ENCODE peak calls at places on chromosomes 6 and 20, in four cellular contexts. Y is heart left ventricle, B is right atrium auricular region, O is H7. N is an unnamed sample. For H3K36me3, the result is how much of the 10 kb centered on the place peaks cover.

GRCh38 chr6:167747152-167747427 is 79.6 kb upstream of the AFDN start:
- DNase-seq in Y (no peak), B (no peak), O (no peak), N (no peak)

GRCh38 chr20:15811951-15812350 is 761.3 kb downstream of the KIF16B start:
- DNase-seq in Y (no peak), B (no peak), O (no peak), N (no peak)

GRCh38 chr20:2751868-2752630 is 48.4 kb downstream of the CPXM1 start:
- DNase-seq in Y (no peak), B (no peak), O (peak), N (no peak)

GRCh38 chr6:125357515-125358256 is 55.9 kb upstream of the HDDC2 start:
- DNase-seq in Y (peak), B (no peak), O (no peak), N (no peak)

GRCh38 chr6:20751293-20751946 is 217.2 kb downstream of the CDKAL1 start:
- DNase-seq in Y (no peak), B (no peak), O (no peak), N (no peak)

GRCh38 chr20:52379723-52380336 is 188.3 kb upstream of the ZFP64 start:
- DNase-seq in Y (peak), B (no peak), O (peak), N (peak)

GRCh38 chr6:161369339-161369738 is 95.5 kb upstream of the AGPAT4 start:
- DNase-seq in Y (no peak), B (peak), O (no peak), N (no peak)

GRCh38 chr6:162727347-162728176 is at the start of the genes PACRG and PRKN:
- DNase-seq in Y (peak), B (peak), O (peak), N (peak)

GRCh38 chr6:39228111-39228971 is 934 bp downstream of the KCNK5 start:
- DNase-seq in Y (no peak), B (no peak), O (peak), N (no peak)

GRCh38 chr6:47734826-47735481 is 36.6 kb downstream of the ADGRF4 start:
- DNase-seq in Y (no peak), B (no peak), O (peak), N (no peak)

GRCh38 chr6:169342655-169343054 is 89.0 kb upstream of the THBS2 start:
- DNase-seq in Y (no peak), B (no peak), O (no peak), N (no peak)

GRCh38 chr6:13397359-13398080 is 69.2 kb upstream of the TBC1D7 start:
- DNase-seq in Y (no peak), B (no peak), O (no peak), N (no peak)

GRCh38 chr6:38625191-38625590 is 14.5 kb downstream of the BTBD9 start:
- DNase-seq in Y (no peak), B (no peak), O (no peak), N (no peak)

GRCh38 chr20:40849456-40849855 is 160.4 kb upstream of the MAFB start:
- DNase-seq in Y (no peak), B (no peak), O (no peak), N (no peak)

GRCh38 chr20:34350095-34350494 is 13.0 kb upstream of the ITCH start:
- DNase-seq in Y (no peak), B (no peak), O (no peak), N (no peak)

GRCh38 chr6:20401403-20402180 is at the start of gene E2F3:
- DNase-seq in Y (peak), B (peak), O (peak), N (peak)

GRCh38 chr6:169866668-169867521 is 115.5 kb downstream of the ERMARD start:
- DNase-seq in Y (no peak), B (no peak), O (peak), N (no peak)

DNA sequence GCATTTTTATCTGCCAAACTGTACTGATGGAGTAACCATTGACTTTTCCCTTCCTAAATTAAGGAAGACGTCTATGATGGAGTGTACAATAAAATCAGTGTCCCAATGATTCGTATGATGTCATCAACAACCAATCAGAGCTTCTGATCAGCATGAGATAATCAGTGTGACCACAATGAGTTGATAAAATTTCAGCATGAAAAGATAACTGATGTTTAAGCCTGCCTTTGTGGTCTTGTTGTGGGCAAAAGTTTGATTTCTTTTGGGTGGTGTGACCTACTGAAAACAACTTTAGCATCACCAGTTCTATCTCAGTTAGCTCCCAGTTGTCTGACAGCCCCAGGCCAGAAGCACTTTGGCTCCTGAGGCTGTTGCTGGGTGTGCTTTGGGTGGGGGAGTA is 3.3 kb downstream of the PCIF1 start:
- DNase-seq in Y (no peak), B (no peak), O (no peak), N (no peak)
- H3K36me3 ChIP-seq in Y (half or more), B (half or more), O (under half), N (under half)

DNA sequence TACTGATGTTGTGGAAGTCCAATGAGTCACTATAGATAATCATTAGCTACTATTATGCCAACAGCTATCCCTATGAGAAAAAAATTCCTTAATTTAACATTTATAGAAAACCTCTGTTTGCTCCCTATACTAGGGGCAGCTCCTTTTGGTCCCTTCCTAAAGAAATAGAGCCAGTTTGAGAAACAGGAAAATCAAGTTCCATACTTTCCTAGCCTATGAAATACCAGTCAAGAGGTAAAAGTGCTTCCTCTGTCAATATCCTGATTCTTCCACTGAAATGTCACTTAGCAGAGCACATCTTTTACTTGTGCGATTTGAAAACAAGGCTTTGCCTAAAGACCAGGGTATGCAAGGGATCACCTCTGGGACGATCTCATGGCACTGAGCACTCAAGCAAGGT is 14.5 kb upstream of the TRIM39 start:
- DNase-seq in Y (no peak), B (no peak), O (no peak), N (no peak)
- H3K36me3 ChIP-seq in Y (under half), B (under half), O (under half), N (under half)

DNA sequence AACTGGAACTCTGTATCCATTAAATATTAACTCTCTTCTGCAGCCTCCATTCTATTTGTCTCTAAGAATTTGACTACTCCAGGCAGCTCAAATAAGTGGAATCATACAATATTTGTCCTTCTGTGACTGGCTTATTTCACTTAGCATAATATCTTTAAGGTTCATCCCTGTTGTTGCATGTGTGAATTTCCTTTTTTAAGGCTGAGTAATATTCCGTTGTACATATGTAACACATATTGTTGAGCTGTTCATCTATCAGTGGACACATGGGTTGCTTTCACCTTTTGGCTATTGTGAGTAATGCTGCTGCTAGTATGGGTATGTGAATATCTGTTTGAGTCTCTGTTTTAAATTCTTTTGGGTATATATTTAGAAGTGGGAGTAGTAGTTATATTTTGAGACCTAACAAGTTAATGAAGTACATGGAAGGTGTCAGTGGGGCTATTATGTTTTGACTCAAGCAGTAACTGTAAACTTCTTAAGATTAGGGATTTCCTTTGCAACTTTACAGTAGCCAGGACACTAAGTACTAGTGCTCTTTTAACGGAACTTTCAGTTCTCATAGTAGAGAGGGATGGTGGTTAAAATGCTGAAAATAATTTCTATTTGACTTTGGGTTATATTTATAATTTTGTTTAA is 29.7 kb upstream of the TMEM217 start:
- DNase-seq in Y (no peak), B (no peak), O (no peak), N (no peak)
- H3K36me3 ChIP-seq in Y (half or more), B (half or more), O (under half), N (half or more)

GRCh38 chr6:116586738-116587137 is 15.4 kb downstream of the RWDD1 start:
- DNase-seq in Y (no peak), B (no peak), O (no peak), N (no peak)

GRCh38 chr6:116586276-116586675 is 15.0 kb downstream of the RWDD1 start:
- DNase-seq in Y (no peak), B (no peak), O (no peak), N (no peak)
- H3K36me3 ChIP-seq in Y (half or more), B (under half), O (under half), N (half or more)

GRCh38 chr6:16043171-16044142 is 85.4 kb upstream of the MYLIP start:
- DNase-seq in Y (no peak), B (no peak), O (no peak), N (no peak)
- H3K36me3 ChIP-seq in Y (under half), B (under half), O (under half), N (under half)

N was measured in tibial artery.